ENCODE peak calls at places on chromosome 5, in six cellular contexts. W is GM20000; U is osteocyte; X is CD4-positive, alpha-beta T cell; Z is OCI-LY7; T is PC-3. K is an unnamed sample.

GRCh38 chr5:33198816-33199215 is 241.9 kb upstream of the TARS1 start:
- DNase-seq in U (no peak), W (no peak), Z (no peak), X (no peak), T (no peak), K (no peak)

GRCh38 chr5:93583799-93584530 is 943 bp downstream of the NR2F1 start:
- DNase-seq in Z (peak), X (no peak), W (no peak), T (peak), U (no peak), K (no peak)

GRCh38 chr5:72511371-72512178 is 4.4 kb upstream of the ZNF366 start:
- DNase-seq in U (no peak), T (peak), Z (no peak), X (no peak), W (no peak), K (no peak)

GRCh38 chr5:172123269-172123692 is 64.7 kb downstream of the STK10 start:
- DNase-seq in X (no peak), W (no peak), T (peak), U (peak), Z (no peak), K (no peak)

GRCh38 chr5:119287547-119288073 is 68.2 kb upstream of the TNFAIP8 start:
- DNase-seq in U (no peak), T (peak), W (no peak), X (peak), Z (no peak), K (peak)

GRCh38 chr5:132392978-132393825 is 23.7 kb downstream of the SLC22A5 start:
- DNase-seq in Z (no peak), W (no peak), X (no peak), U (no peak), T (no peak), K (no peak)

GRCh38 chr5:51194626-51195025 is 188.6 kb upstream of the ISL1 start:
- DNase-seq in U (no peak), W (no peak), Z (no peak), T (no peak), X (no peak), K (no peak)

GRCh38 chr5:91235194-91235793 is 147.8 kb downstream of the ARRDC3 start:
- DNase-seq in U (no peak), W (no peak), X (no peak), Z (no peak), T (no peak), K (no peak)

GRCh38 chr5:44546283-44546682 is 157.1 kb upstream of the FGF10 start:
- DNase-seq in W (no peak), U (no peak), T (no peak), X (no peak), Z (no peak), K (no peak)

GRCh38 chr5:127770272-127770671 is 67.1 kb downstream of the CCDC192 start:
- DNase-seq in W (no peak), U (no peak), T (no peak), Z (no peak), X (no peak), K (no peak)

DNA sequence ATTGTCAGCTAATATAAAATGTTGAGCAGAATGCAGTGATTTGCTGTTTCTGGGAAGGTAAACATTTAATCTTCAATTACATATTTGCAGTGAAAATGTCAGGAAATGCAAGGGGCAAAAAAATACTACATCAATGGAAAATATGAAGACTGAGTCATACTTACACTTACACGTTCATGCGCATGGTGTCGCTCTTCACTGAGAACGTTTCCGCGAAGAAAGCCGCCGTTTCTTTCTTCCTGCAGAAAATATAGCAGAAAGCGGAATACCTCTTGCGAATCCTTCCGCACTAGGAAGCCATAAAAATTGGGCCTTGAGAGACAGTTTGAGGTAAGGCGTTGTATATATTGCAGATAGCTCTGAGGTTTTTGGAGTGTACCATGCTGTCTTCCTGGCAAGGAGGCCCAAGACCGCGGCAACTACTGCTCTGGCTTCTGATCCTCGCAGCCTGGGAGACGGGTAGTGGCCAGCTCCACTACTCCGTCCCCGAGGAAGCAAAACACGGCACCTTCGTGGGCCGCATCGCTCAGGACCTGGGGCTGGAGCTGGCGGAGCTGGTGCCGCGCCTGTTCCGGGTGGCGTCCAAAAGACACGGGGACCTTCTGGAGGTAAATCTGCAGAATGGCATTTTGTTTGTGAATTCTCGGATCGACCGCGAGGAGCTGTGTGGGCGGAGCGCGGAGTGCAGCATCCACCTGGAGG is at the start of gene PCDHA13:
- DNase-seq in U (no peak), Z (no peak), T (peak), X (no peak), W (peak), K (no peak)
- TF ChIP-seq CTCF in U (no peak), Z (no peak), T (peak), X (no peak), W (no peak), K (peak)

DNA sequence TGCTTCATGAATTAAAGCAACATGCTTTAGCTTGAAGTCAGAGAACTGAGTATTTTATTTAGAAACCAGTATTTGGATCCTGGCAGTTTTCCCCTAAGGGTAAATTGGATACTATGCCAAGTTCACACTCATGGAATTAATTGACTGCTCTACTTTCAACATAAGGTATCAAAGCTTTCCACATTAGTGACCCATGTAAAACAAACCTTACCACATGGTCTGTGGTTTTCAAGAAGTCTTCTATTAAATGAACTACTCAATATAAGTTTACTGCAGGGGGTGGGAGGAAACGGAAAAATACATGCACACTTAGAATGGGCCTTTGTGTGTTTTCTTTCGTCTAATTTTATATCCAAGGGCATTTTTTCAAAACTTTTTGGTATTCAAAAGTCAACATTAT is 232.0 kb upstream of the FBXL7 start:
- DNase-seq in X (no peak), T (no peak), W (no peak), U (no peak), Z (no peak), K (no peak)
- TF ChIP-seq CTCF in X (no peak), T (no peak), W (no peak), U (no peak), Z (no peak), K (no peak)

GRCh38 chr5:30650311-30650710 is 543.2 kb upstream of the CDH6 start:
- DNase-seq in W (no peak), U (no peak), Z (no peak), T (peak), X (no peak), K (no peak)
- TF ChIP-seq CTCF in W (no peak), U (peak), Z (peak), T (peak), X (no peak), K (no peak)

DNA sequence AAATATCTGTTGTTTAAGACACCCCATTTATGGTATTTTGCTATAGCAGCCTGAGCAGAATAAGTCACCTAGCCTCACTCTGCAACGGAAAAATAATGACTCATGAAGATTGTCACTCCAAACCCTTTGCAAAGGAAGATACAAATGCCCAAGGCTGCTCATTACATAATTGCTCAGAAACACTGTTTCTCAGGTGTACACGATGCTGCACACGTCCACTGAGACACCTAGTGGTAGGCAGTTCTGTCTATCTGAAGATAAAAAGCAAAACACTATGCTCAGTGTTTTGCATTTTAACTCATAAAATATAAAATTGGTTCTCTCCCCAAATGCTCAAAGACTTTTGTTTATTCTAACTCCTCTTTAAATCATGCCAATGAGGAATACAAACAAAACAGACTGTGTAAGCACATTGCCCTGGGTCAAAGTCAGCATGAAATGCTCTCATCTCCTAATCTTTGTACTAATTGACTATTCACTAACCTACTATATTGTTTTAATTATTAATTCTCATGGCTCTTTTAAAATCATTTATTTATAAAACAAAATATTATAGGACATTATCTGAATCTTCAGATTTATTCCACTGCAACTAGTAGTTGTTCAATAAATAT is 7.7 kb upstream of the TSLP start:
- DNase-seq in X (no peak), T (peak), W (peak), Z (peak), U (no peak), K (peak)
- TF ChIP-seq CTCF in X (no peak), T (peak), W (peak), Z (peak), U (peak), K (no peak)

GRCh38 chr5:14476791-14477435 is 104.7 kb upstream of the OTULINL start:
- DNase-seq in W (no peak), T (peak), Z (no peak), X (no peak), U (no peak), K (no peak)
- TF ChIP-seq CTCF in W (no peak), T (no peak), Z (no peak), X (no peak), U (no peak), K (no peak)